ENCODE peak calls at places on chromosomes 13 and 19, in four cellular contexts. S is AG09319, Z is pancreas, T is Calu3. L is an unnamed sample.

GRCh38 chr13:81916471-81916870 is 1575.5 kb upstream of the SPRY2 start:
- DNase-seq in T (no peak), Z (no peak), S (no peak), L (no peak)

GRCh38 chr13:113546571-113547247 is 37.8 kb upstream of the TFDP1 start:
- DNase-seq in S (no peak), T (no peak), Z (peak; percentile 39), L (no peak)

GRCh38 chr13:33937373-33938087 is 119.6 kb downstream of the RFC3 start:
- DNase-seq in Z (no peak), S (no peak), T (peak; percentile 53), L (no peak)

GRCh38 chr19:30906871-30907270 is 442.4 kb downstream of the TSHZ3 start:
- DNase-seq in Z (no peak), S (no peak), T (no peak), L (no peak)

GRCh38 chr13:72696590-72696989 is 30.8 kb downstream of the MZT1 start:
- DNase-seq in T (no peak), S (no peak), Z (no peak), L (no peak)

GRCh38 chr13:52644108-52644507 is 1.9 kb downstream of the HNRNPA1L2 start:
- DNase-seq in T (no peak), Z (no peak), S (no peak), L (no peak)

GRCh38 chr19:1076951-1077350 is 10.0 kb downstream of the ARHGAP45 start:
- DNase-seq in S (no peak), T (no peak), Z (peak; percentile 71), L (no peak)

GRCh38 chr19:18737337-18737953 is 53.7 kb downstream of the COMP start:
- DNase-seq in T (no peak), Z (no peak), S (no peak), L (no peak)

GRCh38 chr13:30892966-30893365 is 13.1 kb upstream of the MEDAG start:
- DNase-seq in T (peak; percentile 51), Z (no peak), S (no peak), L (peak; percentile 60)

GRCh38 chr13:102195566-102196462 is 206.0 kb downstream of the FGF14 start:
- DNase-seq in Z (no peak), S (no peak), T (no peak), L (no peak)